ENCODE peak calls at places on chromosomes 7 and 10, in ten cellular contexts. Q is CD4-positive, CD25-positive, alpha-beta regulatory T cell; F is effector memory CD8-positive, alpha-beta T cell; Z is mucosa of descending colon; C is gastroesophageal sphincter; L is left lung; A is left ventricle myocardium superior; D is left colon; M is sciatic nerve; O is heart left ventricle. P is an unnamed sample.

GRCh38 chr10:70476249-70477035 is 2.1 kb upstream of the PALD1 start:
- ATAC-seq in Q (no peak), F (no peak), Z (no peak), C (no peak), L (no peak), A (no peak), D (no peak), M (no peak), O (no peak), P (no peak)

GRCh38 chr10:34908472-34908871 is 93.4 kb upstream of the PARD3 start:
- ATAC-seq in Q (no peak), F (no peak), Z (no peak), C (peak; percentile 32), L (no peak), A (no peak), D (no peak), M (peak; percentile 64), O (no peak), P (no peak)

GRCh38 chr7:282621-283020 is 7.3 kb upstream of the FOXL3 start:
- ATAC-seq in Q (no peak), F (no peak), Z (no peak), C (no peak), L (no peak), A (no peak), D (no peak), M (no peak), O (no peak), P (no peak)

GRCh38 chr7:138338361-138338760 is 121.7 kb upstream of the TRIM24 start:
- ATAC-seq in Q (no peak), F (no peak), Z (no peak), C (peak; percentile 73), L (peak; percentile 47), A (peak; percentile 79), D (no peak), M (no peak), O (peak; percentile 94), P (peak; percentile 48)

GRCh38 chr7:130381468-130382312 is 1.4 kb downstream of the CPA1 start:
- ATAC-seq in Q (no peak), F (no peak), Z (no peak), C (no peak), L (no peak), A (no peak), D (no peak), M (no peak), O (no peak), P (no peak)

GRCh38 chr7:149854611-149855367 is 16.6 kb downstream of the ZNF862 start:
- ATAC-seq in Q (peak; percentile 63), F (peak; percentile 83), Z (peak; percentile 90), C (peak; percentile 60), L (peak; percentile 92), A (peak; percentile 93), D (peak; percentile 97), M (peak; percentile 80), O (peak; percentile 90), P (peak; percentile 60)

GRCh38 chr7:2383543-2384274 is 19.7 kb upstream of the CHST12 start:
- ATAC-seq in Q (no peak), F (no peak), Z (peak; percentile 10), C (no peak), L (no peak), A (no peak), D (peak; percentile 7), M (no peak), O (no peak), P (peak; percentile 6)

GRCh38 chr7:129538790-129539189 is 36.5 kb downstream of the SMKR1 start:
- ATAC-seq in Q (no peak), F (no peak), Z (no peak), C (no peak), L (no peak), A (no peak), D (no peak), M (no peak), O (no peak), P (no peak)

GRCh38 chr7:101712652-101713051 is 83.6 kb upstream of the MYL10 start:
- ATAC-seq in Q (no peak), F (no peak), Z (no peak), C (no peak), L (no peak), A (no peak), D (no peak), M (no peak), O (no peak), P (no peak)

GRCh38 chr7:70614237-70614984 is 517.5 kb upstream of the GALNT17 start:
- ATAC-seq in Q (no peak), F (peak; percentile 35), Z (peak; percentile 65), C (peak; percentile 89), L (peak; percentile 68), A (peak; percentile 98), D (peak; percentile 61), M (peak; percentile 94), O (peak; percentile 96), P (peak; percentile 64)

GRCh38 chr7:388461-388960 is 98.5 kb downstream of the FOXL3 start:
- ATAC-seq in Q (no peak), F (no peak), Z (no peak), C (no peak), L (peak; percentile 97), A (peak; percentile 95), D (no peak), M (no peak), O (peak; percentile 80), P (no peak)

GRCh38 chr7:1011297-1012003 is 28.5 kb downstream of the CYP2W1 start:
- ATAC-seq in Q (no peak), F (peak; percentile 75), Z (peak; percentile 11), C (no peak), L (no peak), A (no peak), D (peak; percentile 17), M (no peak), O (no peak), P (no peak)

GRCh38 chr10:71538608-71539260 is 142.0 kb downstream of the CDH23 start:
- ATAC-seq in Q (no peak), F (no peak), Z (no peak), C (no peak), L (no peak), A (no peak), D (no peak), M (peak; percentile 11), O (no peak), P (peak; percentile 75)

GRCh38 chr7:5750026-5750425 is 31.4 kb downstream of the RNF216 start:
- ATAC-seq in Q (no peak), F (no peak), Z (no peak), C (no peak), L (peak; percentile 50), A (no peak), D (no peak), M (no peak), O (no peak), P (no peak)

GRCh38 chr10:99522078-99522479 is 10.7 kb upstream of the NKX2-3 start:
- ATAC-seq in Q (no peak), F (no peak), Z (peak; percentile 35), C (no peak), L (no peak), A (no peak), D (peak; percentile 30), M (no peak), O (no peak), P (peak; percentile 27)

GRCh38 chr10:7410800-7411670 is at the start of gene SFMBT2:
- ATAC-seq in Q (peak; percentile 41), F (peak; percentile 62), Z (peak; percentile 62), C (peak; percentile 64), L (peak; percentile 62), A (peak; percentile 76), D (peak; percentile 64), M (peak; percentile 69), O (peak; percentile 62), P (peak; percentile 56)

GRCh38 chr7:66088861-66089838 is 13.5 kb downstream of the ASL start:
- ATAC-seq in Q (no peak), F (no peak), Z (peak; percentile 45), C (no peak), L (no peak), A (no peak), D (peak; percentile 49), M (no peak), O (no peak), P (peak; percentile 47)

GRCh38 chr10:32962541-32962940 is 4.5 kb upstream of the ITGB1 start:
- ATAC-seq in Q (no peak), F (no peak), Z (no peak), C (no peak), L (no peak), A (no peak), D (no peak), M (no peak), O (no peak), P (no peak)

GRCh38 chr10:3803295-3803883 is 18.4 kb upstream of the KLF6 start:
- ATAC-seq in Q (no peak), F (no peak), Z (no peak), C (no peak), L (no peak), A (peak; percentile 13), D (no peak), M (no peak), O (no peak), P (no peak)

GRCh38 chr7:7486362-7486761 is 49.3 kb downstream of the COL28A1 start:
- ATAC-seq in Q (no peak), F (no peak), Z (no peak), C (no peak), L (no peak), A (no peak), D (no peak), M (no peak), O (no peak), P (no peak)

GRCh38 chr7:11505471-11505870 is 326.5 kb downstream of the THSD7A start:
- ATAC-seq in Q (no peak), F (no peak), Z (no peak), C (no peak), L (no peak), A (no peak), D (no peak), M (no peak), O (no peak), P (no peak)

GRCh38 chr10:100890696-100891271 is 22.0 kb upstream of the SLF2 start:
- ATAC-seq in Q (no peak), F (no peak), Z (no peak), C (no peak), L (peak; percentile 32), A (peak; percentile 86), D (no peak), M (peak; percentile 71), O (peak; percentile 79), P (peak; percentile 88)

GRCh38 chr10:77756319-77757232 is 119.0 kb upstream of the KCNMA1 start:
- ATAC-seq in Q (no peak), F (no peak), Z (peak; percentile 38), C (peak; percentile 36), L (peak; percentile 79), A (no peak), D (peak; percentile 53), M (no peak), O (peak; percentile 41), P (no peak)

GRCh38 chr7:13800694-13801448 is 188.6 kb downstream of the ETV1 start:
- ATAC-seq in Q (no peak), F (peak; percentile 79), Z (peak; percentile 31), C (no peak), L (peak; percentile 54), A (no peak), D (no peak), M (no peak), O (no peak), P (peak; percentile 79)

GRCh38 chr10:14478639-14479038 is 147.9 kb upstream of the FRMD4A start:
- ATAC-seq in Q (no peak), F (no peak), Z (peak; percentile 42), C (peak; percentile 66), L (peak; percentile 73), A (peak; percentile 86), D (peak; percentile 62), M (peak; percentile 87), O (peak; percentile 81), P (no peak)

GRCh38 chr7:158791133-158791532 is 38.2 kb downstream of the ESYT2 start:
- ATAC-seq in Q (no peak), F (no peak), Z (no peak), C (no peak), L (no peak), A (no peak), D (no peak), M (peak; percentile 23), O (no peak), P (no peak)

GRCh38 chr7:123060446-123060845 is 64.9 kb upstream of the TAS2R16 start:
- ATAC-seq in Q (no peak), F (no peak), Z (no peak), C (no peak), L (no peak), A (no peak), D (no peak), M (no peak), O (no peak), P (no peak)

GRCh38 chr7:68576366-68576765 is 1021.9 kb upstream of the AUTS2 start:
- ATAC-seq in Q (no peak), F (no peak), Z (no peak), C (no peak), L (no peak), A (no peak), D (no peak), M (no peak), O (no peak), P (no peak)